ENCODE peak calls at places on chromosomes 12 and 14, in six cellular contexts. X, S, T, O, F and I are unnamed samples.

GRCh38 chr12:125386652-125387051 is 321.4 kb downstream of the AACS start:
- DNase-seq in S (no peak), O (no peak), F (no peak), X (no peak), T (no peak), I (no peak)

GRCh38 chr14:22448905-22449611 is 140.0 kb downstream of the DAD1 start:
- DNase-seq in X (no peak), T (no peak), S (no peak), O (peak), F (peak), I (peak)

GRCh38 chr12:34288963-34289345 is 266.7 kb downstream of the ALG10 start:
- DNase-seq in T (no peak), O (no peak), F (no peak), S (no peak), X (no peak), I (no peak)

GRCh38 chr12:77433799-77434198 is 368.4 kb upstream of the E2F7 start:
- DNase-seq in T (no peak), S (no peak), F (no peak), X (no peak), O (peak), I (no peak)

GRCh38 chr12:109098142-109098652 is 800 bp downstream of the UNG start:
- DNase-seq in T (no peak), X (no peak), F (no peak), O (peak), S (no peak), I (peak)

GRCh38 chr12:80413462-80413861 is 30.6 kb upstream of the PTPRQ start:
- DNase-seq in T (no peak), F (peak), X (no peak), O (no peak), S (no peak), I (no peak)

GRCh38 chr14:93657875-93658274 is 130.4 kb downstream of the PRIMA1 start:
- DNase-seq in X (no peak), F (no peak), O (no peak), S (no peak), T (no peak), I (no peak)

GRCh38 chr12:52633383-52633782 is 15.0 kb upstream of the KRT73 start:
- DNase-seq in T (no peak), O (no peak), S (no peak), X (no peak), F (peak), I (no peak)

GRCh38 chr12:13794706-13795105 is 186.7 kb downstream of the GRIN2B start:
- DNase-seq in T (no peak), S (no peak), O (no peak), F (no peak), X (no peak), I (no peak)

GRCh38 chr14:56216631-56217379 is 98.6 kb downstream of the PELI2 start:
- DNase-seq in F (no peak), X (no peak), O (peak), T (no peak), S (peak), I (peak)

GRCh38 chr12:65899289-65899688 is 75.0 kb downstream of the HMGA2 start:
- DNase-seq in F (no peak), O (no peak), T (no peak), S (no peak), X (no peak), I (peak)
- H3K4me3 ChIP-seq in F (no peak), O (no peak), T (no peak), S (no peak), X (no peak), I (no peak)

GRCh38 chr12:46131729-46132128 is 137.1 kb downstream of the SLC38A1 start:
- DNase-seq in S (no peak), F (peak), O (no peak), X (no peak), T (no peak), I (no peak)
- TF ChIP-seq CTCF in S (peak), F (peak), O (peak), X (peak), T (peak), I (no peak)

GRCh38 chr12:106783515-106783914 is 9.0 kb downstream of the RIC8B start:
- DNase-seq in X (no peak), T (no peak), O (no peak), F (no peak), S (no peak), I (no peak)
- H3K4me3 ChIP-seq in X (no peak), T (no peak), O (no peak), F (no peak), S (no peak), I (no peak)

DNA sequence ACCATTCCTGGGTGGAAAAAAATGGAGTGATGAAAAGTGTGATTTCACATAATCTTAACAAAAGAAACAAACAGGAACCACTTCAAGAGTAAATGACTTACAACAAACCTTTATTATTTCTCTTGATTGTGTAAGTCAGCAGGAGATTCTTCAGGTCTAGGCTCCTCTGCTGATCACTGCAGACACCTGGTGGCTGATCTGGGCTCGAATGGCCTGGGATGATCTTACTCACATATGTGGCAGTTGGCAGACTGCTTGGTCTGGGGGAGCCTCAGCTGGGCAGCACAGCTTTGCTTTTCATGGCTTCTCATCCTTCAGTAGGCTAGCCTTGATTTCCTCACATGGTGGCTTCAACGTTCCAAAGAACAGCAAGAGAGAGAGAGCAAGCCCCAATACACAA is 215.4 kb upstream of the PRICKLE1 start:
- DNase-seq in F (no peak), T (no peak), O (no peak), S (no peak), X (no peak), I (no peak)
- TF ChIP-seq CTCF in F (no peak), T (no peak), O (no peak), S (no peak), X (no peak), I (no peak)

DNA sequence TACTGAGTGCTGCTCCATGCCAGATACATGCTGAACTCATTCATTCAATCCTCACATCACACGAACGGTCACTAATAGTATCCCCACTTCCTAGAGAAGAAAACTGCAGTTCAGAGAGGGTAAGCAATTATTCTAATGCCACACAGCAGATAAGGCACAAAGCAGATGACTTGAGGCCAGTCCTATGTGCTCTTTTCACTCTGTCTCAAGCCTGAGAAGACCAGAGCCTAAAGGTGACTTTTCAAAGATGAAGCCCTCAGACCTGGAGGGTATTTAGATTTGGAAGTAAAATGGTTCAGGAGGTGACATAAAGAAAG is 108.0 kb upstream of the HIF1A start:
- DNase-seq in S (no peak), T (no peak), O (no peak), F (no peak), X (no peak), I (no peak)
- H3K4me3 ChIP-seq in S (no peak), T (no peak), O (no peak), F (no peak), X (no peak), I (no peak)